ENCODE peak calls at places on chromosomes 6 and 20, in eight cellular contexts. K, Z, P, O, L, U, W and X are unnamed samples.

GRCh38 chr6:11700118-11700718 is 78.4 kb downstream of the ADTRP start:
- DNase-seq in L (peak; percentile 27), P (no peak), Z (no peak), O (no peak), W (no peak), K (no peak), U (peak; percentile 35), X (no peak)

GRCh38 chr6:41939848-41940758 is 1.5 kb downstream of the CCND3 start:
- DNase-seq in Z (peak; percentile 27), K (peak; percentile 20), U (no peak), W (no peak), O (no peak), P (no peak), L (no peak), X (no peak)

GRCh38 chr6:133621751-133622150 is 267.2 kb upstream of the TCF21 start:
- DNase-seq in P (no peak), U (no peak), Z (no peak), W (no peak), K (no peak), O (no peak), L (no peak), X (no peak)

GRCh38 chr20:62922451-62922921 is 3.8 kb downstream of the DIDO1 start:
- DNase-seq in K (no peak), W (peak; percentile 39), U (no peak), L (no peak), O (no peak), Z (no peak), P (no peak), X (no peak)

GRCh38 chr6:157253699-157254098 is 69.6 kb downstream of the TMEM242 start:
- DNase-seq in O (no peak), P (no peak), Z (no peak), U (no peak), L (no peak), K (no peak), W (no peak), X (no peak)

GRCh38 chr6:13813621-13814175 is 659 bp downstream of the MCUR1 start:
- DNase-seq in Z (peak; percentile 58), O (no peak), P (no peak), U (peak; percentile 65), K (peak; percentile 47), L (peak; percentile 23), W (peak; percentile 33), X (no peak)

GRCh38 chr6:36244641-36245280 is 25.1 kb upstream of the PNPLA1 start:
- DNase-seq in U (no peak), Z (no peak), P (no peak), O (no peak), L (no peak), K (no peak), W (no peak), X (no peak)

GRCh38 chr6:142413111-142413510 is 111.3 kb downstream of the ADGRG6 start:
- DNase-seq in O (no peak), K (no peak), P (no peak), Z (no peak), L (no peak), W (no peak), U (peak; percentile 6), X (no peak)

GRCh38 chr20:8744228-8744844 is 324.6 kb upstream of the PLCB4 start:
- DNase-seq in L (no peak), W (no peak), U (no peak), O (no peak), P (no peak), Z (no peak), K (no peak), X (no peak)

GRCh38 chr6:113047148-113047547 is 700.0 kb downstream of the RFPL4B start:
- DNase-seq in P (no peak), L (peak; percentile 75), U (peak; percentile 17), W (no peak), Z (no peak), K (no peak), O (no peak), X (no peak)

GRCh38 chr6:6494677-6495076 is 93.8 kb upstream of the LY86 start:
- DNase-seq in W (no peak), Z (peak; percentile 35), P (no peak), O (peak; percentile 65), L (no peak), U (no peak), K (peak; percentile 20), X (peak; percentile 91)

GRCh38 chr20:63048516-63049190 is 41.9 kb upstream of the BHLHE23 start:
- DNase-seq in Z (no peak), K (no peak), U (no peak), L (no peak), O (no peak), P (no peak), W (no peak), X (no peak)

GRCh38 chr20:24998121-24998520 is 5.6 kb upstream of the APMAP start:
- DNase-seq in P (no peak), O (peak; percentile 16), Z (no peak), L (no peak), W (no peak), U (no peak), K (no peak), X (no peak)

GRCh38 chr20:58099956-58100730 is 128.3 kb downstream of the ANKRD60 start:
- DNase-seq in P (no peak), U (no peak), O (no peak), K (no peak), W (no peak), Z (no peak), L (no peak), X (peak; percentile 82)

GRCh38 chr20:32535316-32535952 is 49.7 kb downstream of the NOL4L start:
- DNase-seq in Z (no peak), O (no peak), L (no peak), K (no peak), P (no peak), U (no peak), W (no peak), X (no peak)

GRCh38 chr20:11012975-11013374 is 339.2 kb upstream of the JAG1 start:
- DNase-seq in W (no peak), U (no peak), O (no peak), L (peak; percentile 10), K (no peak), P (no peak), Z (no peak), X (no peak)

GRCh38 chr20:39398656-39399055 is 436.5 kb downstream of the DHX35 start:
- DNase-seq in W (no peak), K (no peak), O (no peak), L (no peak), P (no peak), Z (no peak), U (no peak), X (no peak)

GRCh38 chr6:31821301-31822037 is 6.1 kb upstream of the HSPA1B start:
- DNase-seq in Z (peak; percentile 84), O (no peak), L (no peak), P (peak; percentile 44), W (no peak), U (peak; percentile 55), K (peak; percentile 73), X (no peak)

GRCh38 chr6:116398366-116399005 is 27.7 kb downstream of the DSE start:
- DNase-seq in K (no peak), O (no peak), U (no peak), Z (no peak), L (no peak), W (no peak), P (no peak), X (no peak)

GRCh38 chr6:152059909-152060308 is 252.4 kb downstream of the ESR1 start:
- DNase-seq in P (no peak), W (no peak), Z (no peak), O (no peak), L (no peak), U (no peak), K (no peak), X (no peak)

GRCh38 chr6:108260809-108261569 is at the start of gene SNX3:
- DNase-seq in L (peak; percentile 90), O (peak; percentile 95), K (peak; percentile 94), W (peak; percentile 83), Z (peak; percentile 96), P (peak; percentile 69), U (peak; percentile 94), X (peak; percentile 97)

GRCh38 chr20:14915356-14915755 is 577.9 kb upstream of the FLRT3 start:
- DNase-seq in U (no peak), K (no peak), O (no peak), P (no peak), L (no peak), Z (peak; percentile 31), W (no peak), X (no peak)

GRCh38 chr6:81241717-81242116 is 510.8 kb downstream of the TENT5A start:
- DNase-seq in L (no peak), W (no peak), O (no peak), K (no peak), P (no peak), U (peak; percentile 10), Z (no peak), X (no peak)

GRCh38 chr6:7165002-7165735 is 57.4 kb downstream of the RREB1 start:
- DNase-seq in L (no peak), K (no peak), Z (peak; percentile 63), W (no peak), P (no peak), O (no peak), U (no peak), X (no peak)

GRCh38 chr6:106547053-106547414 is 82.3 kb downstream of the RTN4IP1 start:
- DNase-seq in W (no peak), O (no peak), Z (no peak), P (no peak), K (no peak), U (no peak), L (no peak), X (no peak)

GRCh38 chr20:24985802-24986201 is 6.7 kb downstream of the APMAP start:
- DNase-seq in L (no peak), U (no peak), W (no peak), K (no peak), O (no peak), P (no peak), Z (peak; percentile 24), X (no peak)

GRCh38 chr6:39684790-39685485 is 40.3 kb downstream of the KIF6 start:
- DNase-seq in P (no peak), K (no peak), Z (no peak), W (no peak), O (no peak), U (no peak), L (no peak), X (no peak)

GRCh38 chr20:11144114-11144513 is 470.3 kb upstream of the JAG1 start:
- DNase-seq in L (no peak), O (no peak), U (peak; percentile 19), P (no peak), W (no peak), K (peak; percentile 35), Z (no peak), X (no peak)